ENCODE peak calls at places on chromosomes 12 and 14, in five cellular contexts. L is AG08395; O is T-helper 9 cell; A is activated T-cell treated with anti-CD3 and anti-CD28 coated beads, Interleukin-2, amount 50 U/mL, for 72 hours; K is HCT116. J is an unnamed sample.

GRCh38 chr12:106248849-106249371 is 1.1 kb upstream of the CKAP4 start:
- DNase-seq in L (peak; percentile 30), O (no peak), A (peak; percentile 26), K (no peak), J (peak; percentile 41)

GRCh38 chr12:43100231-43100630 is 451.8 kb downstream of the ADAMTS20 start:
- DNase-seq in L (no peak), O (no peak), A (no peak), K (no peak), J (no peak)

GRCh38 chr12:97616936-97617335 is 154.3 kb downstream of the RMST start:
- DNase-seq in L (no peak), O (no peak), A (no peak), K (no peak), J (no peak)

GRCh38 chr12:104177663-104178501 is 37.7 kb upstream of the TXNRD1 start:
- DNase-seq in L (peak; percentile 94), O (no peak), A (peak; percentile 8), K (peak; percentile 33), J (no peak)

GRCh38 chr12:107277850-107278249 is 184.5 kb upstream of the CRY1 start:
- DNase-seq in L (peak; percentile 47), O (no peak), A (no peak), K (no peak), J (no peak)

GRCh38 chr12:121915841-121916321 is 2.5 kb upstream of the CFAP251 start:
- DNase-seq in L (no peak), O (no peak), A (no peak), K (no peak), J (no peak)

GRCh38 chr14:24894583-24895242 is 155.2 kb downstream of the STXBP6 start:
- DNase-seq in L (no peak), O (no peak), A (no peak), K (no peak), J (no peak)

GRCh38 chr14:76267322-76268012 is 108.5 kb upstream of the ESRRB start:
- DNase-seq in L (peak; percentile 81), O (no peak), A (peak; percentile 11), K (no peak), J (peak; percentile 41)

GRCh38 chr14:68781161-68782021 is 11.5 kb downstream of the ZFP36L1 start:
- DNase-seq in L (no peak), O (peak; percentile 50), A (peak; percentile 69), K (no peak), J (no peak)

GRCh38 chr12:119714614-119715267 is 46.8 kb downstream of the PRKAB1 start:
- DNase-seq in L (no peak), O (no peak), A (no peak), K (no peak), J (no peak)

GRCh38 chr14:86782092-86782580 is 1210.8 kb downstream of the GALC start:
- DNase-seq in L (no peak), O (no peak), A (no peak), K (no peak), J (no peak)

GRCh38 chr12:45343269-45344051 is 127.6 kb downstream of the ANO6 start:
- DNase-seq in L (peak; percentile 83), O (no peak), A (no peak), K (no peak), J (no peak)

GRCh38 chr12:102730996-102731395 is 186.0 kb downstream of the PAH start:
- DNase-seq in L (no peak), O (no peak), A (no peak), K (no peak), J (no peak)

GRCh38 chr14:28609228-28609828 is 157.3 kb upstream of the FOXG1 start:
- DNase-seq in L (no peak), O (no peak), A (peak; percentile 20), K (peak; percentile 3), J (no peak)

GRCh38 chr14:93219103-93219726 is 12.2 kb downstream of the UBR7 start:
- DNase-seq in L (peak; percentile 66), O (peak; percentile 20), A (peak; percentile 31), K (peak; percentile 51), J (peak; percentile 46)